ENCODE peak calls at places on chromosomes 4 and X, in six cellular contexts. V is PC-3, C is cardiac muscle cell, E is body of pancreas, M is astrocyte of the spinal cord, X is GM13977. F is an unnamed sample.

GRCh38 chrX:16892504-16893362 is 22.6 kb upstream of the RBBP7 start:
- DNase-seq in X (peak), C (peak), M (peak), E (peak), V (peak), F (peak)

GRCh38 chr4:174869334-174869733 is 40.3 kb upstream of the GLRA3 start:
- DNase-seq in M (no peak), E (no peak), V (peak), C (no peak), X (no peak), F (no peak)

GRCh38 chrX:19046343-19047215 is 62.7 kb upstream of the PHKA2 start:
- DNase-seq in E (no peak), X (no peak), M (peak), V (peak), C (no peak), F (no peak)

GRCh38 chr4:149884529-149885206 is 69.0 kb upstream of the IQCM start:
- DNase-seq in X (no peak), C (no peak), E (no peak), M (no peak), V (no peak), F (no peak)

GRCh38 chr4:86118696-86119095 is 241.2 kb downstream of the MAPK10 start:
- DNase-seq in M (no peak), C (no peak), V (no peak), E (no peak), X (no peak), F (no peak)

GRCh38 chr4:18404642-18405041 is 383.1 kb upstream of the LCORL start:
- DNase-seq in E (no peak), X (no peak), M (no peak), C (no peak), V (no peak), F (no peak)

GRCh38 chrX:136555694-136556093 is 23.7 kb downstream of the VGLL1 start:
- DNase-seq in E (no peak), C (no peak), V (no peak), X (no peak), M (no peak), F (no peak)

GRCh38 chr4:64890131-64890710 is 481.0 kb upstream of the TECRL start:
- DNase-seq in X (no peak), C (no peak), M (peak), V (no peak), E (no peak), F (no peak)

GRCh38 chr4:90159193-90159592 is 32.0 kb downstream of the CCSER1 start:
- DNase-seq in M (peak), E (no peak), C (no peak), V (peak), X (no peak), F (no peak)

GRCh38 chr4:129264008-129264657 is 168.2 kb downstream of the C4orf33 start:
- DNase-seq in X (peak), E (no peak), V (no peak), M (no peak), C (no peak), F (no peak)

GRCh38 chr4:41933997-41934812 is 1.0 kb upstream of the TMEM33 start:
- DNase-seq in X (no peak), M (no peak), C (peak), E (peak), V (no peak), F (no peak)

GRCh38 chr4:41935652-41936021 is 408 bp downstream of the TMEM33 start:
- DNase-seq in M (no peak), X (peak), C (no peak), V (peak), E (peak), F (no peak)

GRCh38 chr4:41939016-41939623 is 3.9 kb downstream of the TMEM33 start:
- DNase-seq in V (peak), E (peak), C (peak), X (no peak), M (no peak), F (no peak)

GRCh38 chr4:41932988-41933387 is 2.2 kb upstream of the TMEM33 start:
- DNase-seq in E (no peak), M (no peak), V (no peak), X (no peak), C (no peak), F (no peak)

GRCh38 chr4:41934813-41935651 is at the start of gene TMEM33:
- DNase-seq in V (peak), E (peak), C (peak), X (peak), M (peak), F (peak)
- TF ChIP-seq CTCF in V (no peak), E (no peak), C (peak), X (no peak), M (no peak), F (no peak)

GRCh38 chrX:11944486-11944885 is 186.4 kb downstream of the MSL3 start:
- DNase-seq in X (peak), E (no peak), M (peak), V (peak), C (peak), F (peak)
- TF ChIP-seq CTCF in X (peak), E (no peak), M (peak), V (peak), C (peak), F (peak)

DNA sequence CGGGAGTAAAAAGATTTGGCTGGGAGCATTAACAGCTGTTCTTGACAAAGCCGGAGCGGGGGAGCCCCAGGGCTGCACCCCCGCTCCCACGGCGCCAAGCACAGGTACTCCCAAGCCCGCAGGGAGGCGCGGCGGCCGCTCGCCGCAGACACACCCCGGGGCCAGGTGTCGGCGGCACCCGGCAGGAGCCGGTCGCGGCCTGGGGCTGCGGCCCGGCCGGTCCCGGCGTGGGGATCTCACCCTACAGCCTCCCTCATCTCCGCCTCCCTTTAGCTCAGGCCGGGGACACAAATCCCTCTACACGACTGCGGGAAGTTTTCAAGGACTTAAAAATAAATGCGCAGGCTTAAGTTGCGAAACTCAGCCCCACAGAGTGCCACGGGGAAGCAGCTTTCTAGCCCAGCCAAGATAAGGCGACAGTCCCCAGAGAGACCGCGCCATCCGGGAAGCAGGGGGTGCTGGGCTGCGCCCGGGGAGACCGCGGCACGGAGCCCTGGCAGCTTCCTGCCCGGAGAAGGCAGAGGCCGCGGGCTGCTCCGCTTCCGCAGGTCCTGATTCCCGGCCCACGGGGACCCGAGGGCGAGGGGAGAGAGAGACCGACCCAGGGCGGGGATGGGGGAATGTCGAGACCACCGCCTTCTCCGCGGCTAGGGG is 473 bp downstream of the SH3RF1 start:
- DNase-seq in V (peak), C (peak), X (peak), E (peak), M (peak), F (peak)
- TF ChIP-seq CTCF in V (no peak), C (no peak), X (peak), E (peak), M (no peak), F (no peak)

DNA sequence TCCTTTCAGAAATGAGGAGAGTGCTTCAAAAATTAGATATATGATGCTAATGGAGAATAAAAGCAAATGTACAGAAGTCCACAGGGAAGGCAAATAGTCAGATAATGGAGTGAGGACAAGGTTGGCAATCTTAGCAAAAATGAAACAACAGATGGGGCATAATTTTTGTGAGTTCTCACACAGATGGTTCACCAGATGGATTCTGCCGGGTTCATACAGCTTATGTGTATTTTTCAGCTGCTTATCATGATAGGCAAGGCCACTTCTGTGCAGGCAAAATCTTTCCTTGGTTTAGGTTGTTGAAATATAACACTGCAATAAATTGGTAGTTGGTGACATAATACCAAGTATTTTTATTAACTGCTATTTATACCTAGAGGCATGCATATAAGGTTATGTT is 1539.1 kb upstream of the IGFBP7 start:
- DNase-seq in E (no peak), V (no peak), M (no peak), X (no peak), C (no peak), F (no peak)
- TF ChIP-seq CTCF in E (no peak), V (no peak), M (no peak), X (no peak), C (no peak), F (no peak)

GRCh38 chrX:102341867-102342266 is 94.9 kb downstream of the NXF2 start:
- DNase-seq in M (no peak), X (no peak), C (no peak), V (peak), E (no peak), F (no peak)
- TF ChIP-seq CTCF in M (no peak), X (no peak), C (no peak), V (peak), E (no peak), F (peak)

GRCh38 chr4:80925293-80925692 is 105.2 kb upstream of the BMP3 start:
- DNase-seq in C (no peak), X (no peak), V (no peak), E (no peak), M (no peak), F (no peak)

GRCh38 chr4:80931645-80932215 is 98.8 kb upstream of the BMP3 start:
- DNase-seq in C (peak), M (peak), E (no peak), V (no peak), X (no peak), F (no peak)

GRCh38 chr4:80922951-80923350 is 107.6 kb upstream of the BMP3 start:
- DNase-seq in E (no peak), V (no peak), M (no peak), X (no peak), C (no peak), F (no peak)

GRCh38 chr4:80926446-80926845 is 104.1 kb upstream of the BMP3 start:
- DNase-seq in E (no peak), C (peak), M (peak), V (peak), X (no peak), F (no peak)

DNA sequence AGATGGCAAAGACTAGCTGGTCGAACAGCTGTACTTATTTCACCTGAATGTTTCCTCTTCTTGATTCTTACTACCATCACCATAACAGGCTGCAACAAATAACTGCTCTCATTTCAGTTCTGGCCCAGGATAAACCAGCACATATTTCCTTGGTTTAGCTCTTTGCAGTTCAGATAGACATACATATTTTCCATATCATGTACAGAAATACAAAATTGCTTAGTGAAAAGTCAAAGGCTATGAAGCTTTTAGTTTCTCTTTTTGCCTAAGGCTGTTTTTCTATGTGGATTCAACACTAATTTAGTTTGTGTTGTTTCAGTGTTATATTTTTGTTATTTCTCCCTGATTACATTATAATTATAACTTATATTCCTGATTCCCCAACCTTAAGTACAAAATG is 103.6 kb upstream of the BMP3 start:
- DNase-seq in V (no peak), M (no peak), X (no peak), E (no peak), C (no peak), F (no peak)
- TF ChIP-seq CTCF in V (no peak), M (no peak), X (no peak), E (no peak), C (no peak), F (no peak)

GRCh38 chr4:154588198-154588597 is 2.3 kb downstream of the FGA start:
- DNase-seq in V (no peak), X (no peak), M (no peak), E (no peak), C (no peak), F (no peak)

GRCh38 chr4:154593868-154594267 is 3.3 kb upstream of the FGA start:
- DNase-seq in C (no peak), X (no peak), E (no peak), V (no peak), M (no peak), F (no peak)

GRCh38 chr4:154591890-154592289 is 1.3 kb upstream of the FGA start:
- DNase-seq in E (no peak), M (no peak), V (no peak), C (no peak), X (no peak), F (no peak)

GRCh38 chr4:154589296-154590197 is 995 bp downstream of the FGA start:
- DNase-seq in M (no peak), X (no peak), C (no peak), V (no peak), E (no peak), F (no peak)

DNA sequence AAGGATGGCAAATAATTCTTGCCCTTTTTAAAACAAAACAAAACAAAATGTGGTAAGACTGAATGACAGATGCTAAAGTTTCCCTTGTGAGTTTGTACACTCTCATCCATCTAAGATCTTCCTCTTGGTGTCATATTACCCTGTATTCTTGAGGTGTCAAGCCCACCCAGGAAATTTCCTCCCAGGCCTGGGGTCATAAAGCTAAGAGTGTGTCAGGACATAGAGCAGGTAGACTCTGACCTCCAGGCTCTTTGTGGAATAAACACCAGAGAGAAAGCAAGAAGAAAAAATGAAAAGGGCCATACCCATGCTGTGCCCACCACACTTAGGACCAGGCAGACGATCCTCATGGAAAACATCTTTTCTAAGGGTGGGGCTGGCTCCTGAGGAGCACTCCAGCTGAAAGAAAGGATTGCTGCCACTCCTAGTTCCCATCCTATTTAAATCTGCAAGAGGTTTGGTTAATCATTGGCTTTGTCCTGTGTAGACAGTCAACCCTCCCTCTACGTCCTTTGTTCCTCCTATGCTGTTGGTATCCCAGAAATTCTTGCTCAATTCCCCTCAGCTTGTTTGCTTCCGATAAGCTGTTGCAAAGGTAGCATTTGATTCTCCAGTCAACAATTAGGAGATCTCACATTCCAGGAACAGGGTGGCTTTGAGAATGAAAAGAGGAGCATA is at the start of gene FGA:
- DNase-seq in V (no peak), X (no peak), E (peak), M (no peak), C (no peak), F (no peak)
- TF ChIP-seq CTCF in V (no peak), X (no peak), E (no peak), M (no peak), C (no peak), F (no peak)

DNA sequence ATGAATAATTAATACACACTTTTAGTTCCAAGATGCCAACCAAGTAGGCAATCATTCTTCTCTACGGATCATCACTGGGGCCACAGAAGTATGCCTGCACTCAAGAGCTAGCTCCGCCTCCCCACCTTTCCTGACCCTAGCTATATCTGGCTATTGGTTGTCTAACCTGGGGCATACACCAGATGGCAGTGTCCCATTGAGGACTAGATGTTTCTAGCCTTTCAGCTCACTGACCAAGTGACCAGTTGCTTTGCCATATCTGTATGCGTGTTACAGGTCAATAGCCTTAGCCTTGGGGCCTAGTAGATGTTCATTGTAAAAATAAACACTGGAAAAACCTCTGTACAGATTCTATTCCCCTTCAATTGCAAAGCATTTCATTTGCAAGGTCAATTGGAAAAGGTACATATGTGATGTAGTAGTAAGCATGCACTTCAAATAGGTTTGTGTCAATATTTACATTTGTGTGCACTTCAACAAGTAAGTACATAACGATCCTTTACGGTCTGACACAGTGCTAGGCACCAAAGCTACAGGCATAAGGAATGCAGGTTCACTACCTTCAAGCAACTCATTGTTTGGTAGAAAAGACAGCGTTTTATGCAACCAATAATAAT is 521.7 kb downstream of the PPARGC1A start:
- DNase-seq in M (no peak), X (no peak), E (peak), C (peak), V (peak), F (peak)
- TF ChIP-seq CTCF in M (peak), X (peak), E (no peak), C (peak), V (peak), F (peak)